ENCODE peak calls at places on chromosomes 4 and X, in six cellular contexts. D is HTR-8/SVneo; G is T-cell; C is EL; R is activated CD4-positive, alpha-beta memory T cell treated with anti-CD3 and anti-CD28 coated beads, Interleukin-2, amount 10 ng/mL, durations not matched to agents 7 days and 5 days; M is WERI-Rb-1. T is an unnamed sample.

GRCh38 chr4:94363136-94363655 is 20.6 kb upstream of the HPGDS start:
- DNase-seq in D (no peak), G (no peak), C (peak; percentile 13), R (no peak), M (no peak), T (no peak)

GRCh38 chrX:11888421-11888820 is 130.4 kb downstream of the MSL3 start:
- DNase-seq in D (no peak), G (no peak), C (no peak), R (no peak), M (no peak), T (peak; percentile 25)

GRCh38 chr4:165542476-165542875 is 163.7 kb downstream of the CPE start:
- DNase-seq in D (no peak), G (no peak), C (no peak), R (no peak), M (no peak), T (no peak)

GRCh38 chr4:39255266-39255665 is 72.9 kb downstream of the WDR19 start:
- DNase-seq in D (peak; percentile 80), G (no peak), C (peak; percentile 64), R (no peak), M (no peak), T (no peak)

GRCh38 chr4:188127157-188127874 is 11.9 kb upstream of the TRIML1 start:
- DNase-seq in D (peak; percentile 81), G (no peak), C (peak; percentile 51), R (no peak), M (no peak), T (no peak)

GRCh38 chr4:158065176-158065575 is 107.6 kb downstream of the GASK1B start:
- DNase-seq in D (no peak), G (no peak), C (no peak), R (no peak), M (no peak), T (no peak)

GRCh38 chr4:112130903-112131302 is 14.4 kb upstream of the FAM241A start:
- DNase-seq in D (no peak), G (no peak), C (peak; percentile 21), R (no peak), M (no peak), T (no peak)

GRCh38 chr4:2939383-2940243 is 23.6 kb downstream of the NOP14 start:
- DNase-seq in D (no peak), G (no peak), C (no peak), R (no peak), M (no peak), T (no peak)

GRCh38 chr4:13892739-13893105 is 265.2 kb upstream of the BOD1L1 start:
- DNase-seq in D (no peak), G (no peak), C (no peak), R (no peak), M (no peak), T (no peak)

GRCh38 chr4:37628977-37629609 is 57.1 kb downstream of the RELL1 start:
- DNase-seq in D (peak; percentile 85), G (no peak), C (peak; percentile 82), R (no peak), M (peak; percentile 71), T (no peak)

GRCh38 chrX:44012484-44013096 is 39.4 kb upstream of the NDP start:
- DNase-seq in D (peak; percentile 48), G (no peak), C (peak; percentile 87), R (peak; percentile 55), M (no peak), T (peak; percentile 77)

GRCh38 chr4:78566834-78567501 is 15.4 kb downstream of the ANXA3 start:
- DNase-seq in D (no peak), G (no peak), C (no peak), R (no peak), M (no peak), T (no peak)

GRCh38 chr4:182745268-182745667 is 171.9 kb downstream of the DCTD start:
- DNase-seq in D (peak; percentile 23), G (no peak), C (peak; percentile 20), R (no peak), M (no peak), T (peak; percentile 68)

T was measured in keratinocyte.